ENCODE peak calls at places on chromosomes 7 and 10, in six cellular contexts. F is cardiac muscle cell, E is thoracic aorta, M is lower lobe of right lung, U is transverse colon, S is fibroblast of lung. Z is an unnamed sample.

GRCh38 chr7:20164420-20165145 is 52.6 kb downstream of the MACC1 start:
- DNase-seq in F (no peak), E (no peak), M (no peak), U (no peak), S (peak; percentile 81), Z (no peak)

GRCh38 chr7:121079425-121080169 is 91.1 kb downstream of the CPED1 start:
- DNase-seq in F (no peak), E (no peak), M (no peak), U (no peak), S (peak; percentile 25), Z (no peak)

GRCh38 chr7:22697897-22698645 is 28.9 kb upstream of the IL6 start:
- DNase-seq in F (no peak), E (no peak), M (no peak), U (peak; percentile 14), S (no peak), Z (no peak)

GRCh38 chr7:17307558-17307957 is 9.1 kb downstream of the AHR start:
- DNase-seq in F (no peak), E (no peak), M (no peak), U (no peak), S (no peak), Z (no peak)

GRCh38 chr10:43389867-43390266 is 18.4 kb downstream of the FXYD4 start:
- DNase-seq in F (no peak), E (no peak), M (no peak), U (no peak), S (no peak), Z (no peak)

GRCh38 chr7:29488977-29489376 is 74.7 kb upstream of the PRR15 start:
- DNase-seq in F (no peak), E (no peak), M (no peak), U (no peak), S (peak; percentile 94), Z (no peak)

GRCh38 chr7:27107391-27107900 is 5.0 kb upstream of the HOXA2 start:
- DNase-seq in F (no peak), E (no peak), M (no peak), U (peak; percentile 41), S (peak; percentile 74), Z (no peak)

GRCh38 chr7:154493594-154493993 is 441.4 kb downstream of the DPP6 start:
- DNase-seq in F (no peak), E (no peak), M (no peak), U (no peak), S (no peak), Z (no peak)

GRCh38 chr7:30652132-30652531 is 30.1 kb downstream of the CRHR2 start:
- DNase-seq in F (no peak), E (no peak), M (no peak), U (no peak), S (no peak), Z (peak; percentile 8)

GRCh38 chr7:150378115-150378852 is 846 bp upstream of the ZNF775 start:
- DNase-seq in F (peak; percentile 68), E (no peak), M (no peak), U (peak; percentile 80), S (peak; percentile 80), Z (peak; percentile 67)

GRCh38 chr10:16519908-16520861 is 1.5 kb downstream of the C1QL3 start:
- DNase-seq in F (peak; percentile 27), E (no peak), M (no peak), U (no peak), S (no peak), Z (no peak)

GRCh38 chr10:102208311-102209035 is 17.6 kb upstream of the ELOVL3 start:
- DNase-seq in F (no peak), E (no peak), M (no peak), U (no peak), S (peak; percentile 49), Z (no peak)

GRCh38 chr10:29256531-29256930 is 32.3 kb upstream of the LYZL1 start:
- DNase-seq in F (no peak), E (no peak), M (no peak), U (no peak), S (no peak), Z (no peak)

GRCh38 chr7:121624922-121625321 is 228.8 kb upstream of the FAM3C start:
- DNase-seq in F (no peak), E (no peak), M (no peak), U (no peak), S (peak; percentile 43), Z (peak; percentile 40)

GRCh38 chr7:41956276-41956675 is 253.4 kb upstream of the INHBA start:
- DNase-seq in F (no peak), E (no peak), M (no peak), U (no peak), S (no peak), Z (no peak)

GRCh38 chr7:93921190-93921585 is 347 bp upstream of the GNG11 start:
- DNase-seq in F (no peak), E (no peak), M (no peak), U (no peak), S (no peak), Z (no peak)

GRCh38 chr7:3280445-3280844 is 20.6 kb upstream of the SDK1 start:
- DNase-seq in F (no peak), E (no peak), M (no peak), U (no peak), S (peak; percentile 74), Z (no peak)

GRCh38 chr7:6622129-6622710 is 6.8 kb downstream of the ZNF853 start:
- DNase-seq in F (no peak), E (no peak), M (no peak), U (no peak), S (no peak), Z (no peak)

GRCh38 chr7:6621195-6622128 is 6.1 kb downstream of the ZNF853 start:
- DNase-seq in F (no peak), E (no peak), M (no peak), U (no peak), S (no peak), Z (no peak)

GRCh38 chr7:6619961-6620360 is 4.6 kb downstream of the ZNF853 start:
- DNase-seq in F (no peak), E (no peak), M (no peak), U (no peak), S (no peak), Z (no peak)

GRCh38 chr7:6624246-6624611 is 8.8 kb downstream of the ZNF853 start:
- DNase-seq in F (no peak), E (no peak), M (no peak), U (no peak), S (no peak), Z (no peak)

GRCh38 chr7:6623589-6624245 is 8.3 kb downstream of the ZNF853 start:
- DNase-seq in F (no peak), E (no peak), M (no peak), U (no peak), S (no peak), Z (no peak)
- H3K4me1 ChIP-seq in F (no peaks in the 10 kb centered on the region), E (no peaks in the 10 kb centered on the region), M (no peaks in the 10 kb centered on the region), U (no peaks in the 10 kb centered on the region), S (no peaks in the 10 kb centered on the region), Z (no peaks in the 10 kb centered on the region)

DNA sequence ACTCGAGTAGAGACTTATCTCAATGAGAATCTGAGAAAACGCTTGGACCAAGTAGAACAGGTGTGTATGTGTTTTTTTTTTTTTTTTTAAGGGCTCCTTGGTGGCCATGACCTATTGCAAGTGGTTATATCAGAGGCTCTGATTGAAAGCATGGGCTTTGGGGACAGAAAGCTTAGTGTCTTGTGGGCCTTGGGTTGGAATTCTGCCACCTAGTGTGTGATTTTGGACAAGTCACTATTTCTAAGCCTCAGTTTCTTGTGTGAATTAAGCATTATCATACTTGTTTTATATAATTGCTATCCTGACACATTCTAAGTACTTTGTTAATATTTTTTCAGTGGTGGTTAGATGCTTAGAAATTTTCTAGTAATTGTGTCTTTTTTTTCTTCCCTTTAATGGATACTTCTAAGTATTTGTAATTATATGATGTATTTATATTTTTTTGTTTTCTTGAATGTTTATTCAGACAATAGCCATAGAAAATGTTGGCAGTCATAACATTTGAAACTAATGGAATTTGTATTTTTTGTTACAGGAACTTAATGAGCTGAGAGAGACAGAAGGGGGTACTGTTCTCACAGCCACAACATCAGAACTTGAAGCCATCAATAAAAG is 33.1 kb downstream of the SMC3 start:
- DNase-seq in F (peak; percentile 70), E (no peak), M (no peak), U (no peak), S (peak; percentile 52), Z (no peak)
- TF ChIP-seq CTCF in F (peak; percentile 48), E (no peak), M (peak; percentile 46), U (peak; percentile 46), S (peak; percentile 50), Z (no peak)

GRCh38 chr10:119308556-119309422 is 101.4 kb downstream of the GRK5 start:
- DNase-seq in F (no peak), E (no peak), M (no peak), U (no peak), S (no peak), Z (no peak)

GRCh38 chr10:119308089-119308488 is 100.7 kb downstream of the GRK5 start:
- DNase-seq in F (no peak), E (no peak), M (no peak), U (no peak), S (no peak), Z (no peak)

GRCh38 chr10:119306964-119307363 is 99.6 kb downstream of the GRK5 start:
- DNase-seq in F (no peak), E (no peak), M (no peak), U (no peak), S (peak; percentile 55), Z (no peak)

GRCh38 chr10:119310807-119311206 is 103.4 kb downstream of the GRK5 start:
- DNase-seq in F (no peak), E (no peak), M (no peak), U (no peak), S (no peak), Z (no peak)

DNA sequence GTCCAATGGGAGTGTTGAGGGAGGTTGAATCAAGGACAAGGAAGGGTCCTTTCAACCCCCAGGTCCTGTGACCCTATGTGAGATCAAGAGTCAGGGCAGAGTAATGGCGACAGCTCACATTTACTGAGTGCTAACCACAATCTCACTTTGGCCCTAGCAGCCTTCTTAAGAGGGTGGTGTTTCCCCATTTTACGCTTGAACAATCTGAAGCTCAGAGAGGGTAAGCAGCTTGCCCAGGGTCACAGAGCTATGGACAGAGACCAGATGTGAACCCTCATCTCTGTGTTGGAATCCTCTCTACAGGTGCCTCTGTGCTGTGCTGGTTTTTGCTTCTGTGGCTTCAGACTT is 102.0 kb downstream of the GRK5 start:
- DNase-seq in F (no peak), E (no peak), M (peak; percentile 3), U (no peak), S (no peak), Z (no peak)
- H3K4me1 ChIP-seq in F (no peaks in the 10 kb centered on the region), E (peaks cover 52% of the 10 kb centered on the region), M (peaks cover 71% of the 10 kb centered on the region), U (no peaks in the 10 kb centered on the region), S (peaks cover 13% of the 10 kb centered on the region), Z (no peaks in the 10 kb centered on the region)

DNA sequence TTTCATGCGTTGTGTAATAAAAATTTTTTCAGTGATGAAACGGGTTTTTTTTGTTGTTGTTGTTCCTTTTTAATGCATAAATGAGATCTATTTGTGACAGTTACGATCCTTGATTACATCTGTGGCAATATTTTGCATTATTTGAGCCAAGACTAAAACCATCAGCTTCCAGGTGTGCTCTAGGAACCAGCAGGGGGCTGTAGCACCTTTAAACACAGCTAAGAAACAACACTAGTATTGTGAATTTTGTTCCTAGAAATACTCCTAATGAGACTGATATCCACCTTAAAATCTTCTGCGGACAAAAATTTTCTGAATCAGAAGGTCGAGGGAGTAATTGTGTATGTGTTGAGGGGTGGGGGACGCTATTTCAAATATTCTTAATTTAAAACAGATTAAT is 52.6 kb downstream of the FGFBP3 start:
- DNase-seq in F (peak; percentile 55), E (no peak), M (no peak), U (no peak), S (no peak), Z (no peak)
- TF ChIP-seq CTCF in F (peak; percentile 40), E (peak; percentile 21), M (no peak), U (peak; percentile 8), S (peak; percentile 34), Z (no peak)